ENCODE peak calls at places on chromosomes 4 and X, in ten cellular contexts. One of them, this sample, is unnamed.

GRCh38 chr4:83010522-83011318 is at the start of gene LIN54:
- DNase-seq in tibial artery: peak
- DNase-seq in D341Med: peak
- DNase-seq in mesothelial cell of epicardium: peak
- DNase-seq in left colon: peak
- DNase-seq in hepatic stellate cell: peak
- DNase-seq in IMR-90: peak
- DNase-seq in fibroblast of pulmonary artery: peak
- DNase-seq in NCI-H2081: peak
- DNase-seq in NCI-H1436: peak
- DNase-seq in this sample: peak

GRCh38 chrX:2484721-2485459 is 15.9 kb downstream of the DHRSX start:
- DNase-seq in tibial artery: peak
- DNase-seq in IMR-90: peak
- DNase-seq in fibroblast of pulmonary artery: peak
- DNase-seq in NCI-H2081: no peak
- DNase-seq in left colon: no peak
- DNase-seq in NCI-H1436: no peak
- DNase-seq in hepatic stellate cell: peak
- DNase-seq in mesothelial cell of epicardium: no peak
- DNase-seq in D341Med: no peak
- DNase-seq in this sample: no peak

GRCh38 chr4:166594326-166594946 is 639.9 kb downstream of the SPOCK3 start:
- DNase-seq in mesothelial cell of epicardium: no peak
- DNase-seq in NCI-H1436: peak
- DNase-seq in D341Med: peak
- DNase-seq in IMR-90: no peak
- DNase-seq in tibial artery: no peak
- DNase-seq in NCI-H2081: peak
- DNase-seq in left colon: no peak
- DNase-seq in hepatic stellate cell: peak
- DNase-seq in fibroblast of pulmonary artery: peak
- DNase-seq in this sample: peak

GRCh38 chrX:1222511-1223252 is 10.2 kb upstream of the CRLF2 start:
- DNase-seq in tibial artery: no peak
- DNase-seq in fibroblast of pulmonary artery: no peak
- DNase-seq in NCI-H1436: no peak
- DNase-seq in D341Med: no peak
- DNase-seq in mesothelial cell of epicardium: no peak
- DNase-seq in NCI-H2081: no peak
- DNase-seq in IMR-90: no peak
- DNase-seq in left colon: no peak
- DNase-seq in hepatic stellate cell: no peak
- DNase-seq in this sample: no peak

GRCh38 chrX:13087322-13088154 is 43.1 kb upstream of the FAM9C start:
- DNase-seq in fibroblast of pulmonary artery: peak
- DNase-seq in IMR-90: peak
- DNase-seq in D341Med: no peak
- DNase-seq in hepatic stellate cell: no peak
- DNase-seq in NCI-H1436: no peak
- DNase-seq in left colon: no peak
- DNase-seq in tibial artery: no peak
- DNase-seq in mesothelial cell of epicardium: no peak
- DNase-seq in NCI-H2081: no peak
- DNase-seq in this sample: no peak

GRCh38 chr4:8278009-8278395 is 8.4 kb downstream of the HTRA3 start:
- DNase-seq in hepatic stellate cell: peak
- DNase-seq in D341Med: no peak
- DNase-seq in IMR-90: peak
- DNase-seq in fibroblast of pulmonary artery: peak
- DNase-seq in NCI-H1436: no peak
- DNase-seq in NCI-H2081: no peak
- DNase-seq in left colon: no peak
- DNase-seq in mesothelial cell of epicardium: no peak
- DNase-seq in tibial artery: no peak
- DNase-seq in this sample: no peak

GRCh38 chrX:110026099-110026844 is 23.4 kb downstream of the TMEM164 start:
- DNase-seq in D341Med: no peak
- DNase-seq in hepatic stellate cell: no peak
- DNase-seq in mesothelial cell of epicardium: no peak
- DNase-seq in left colon: peak
- DNase-seq in NCI-H1436: peak
- DNase-seq in IMR-90: no peak
- DNase-seq in fibroblast of pulmonary artery: no peak
- DNase-seq in tibial artery: peak
- DNase-seq in NCI-H2081: peak
- DNase-seq in this sample: no peak

GRCh38 chrX:38806054-38806389 is 4.8 kb downstream of the MID1IP1 start:
- DNase-seq in IMR-90: no peak
- DNase-seq in D341Med: no peak
- DNase-seq in left colon: no peak
- DNase-seq in hepatic stellate cell: no peak
- DNase-seq in mesothelial cell of epicardium: no peak
- DNase-seq in NCI-H1436: peak
- DNase-seq in tibial artery: peak
- DNase-seq in NCI-H2081: peak
- DNase-seq in fibroblast of pulmonary artery: no peak
- DNase-seq in this sample: no peak

GRCh38 chr4:7967501-7968261 is 28.0 kb upstream of the AFAP1 start:
- DNase-seq in mesothelial cell of epicardium: no peak
- DNase-seq in left colon: peak
- DNase-seq in D341Med: no peak
- DNase-seq in IMR-90: peak
- DNase-seq in hepatic stellate cell: no peak
- DNase-seq in fibroblast of pulmonary artery: peak
- DNase-seq in NCI-H2081: no peak
- DNase-seq in tibial artery: no peak
- DNase-seq in NCI-H1436: no peak
- DNase-seq in this sample: no peak

GRCh38 chr4:156781852-156782251 is 189.7 kb downstream of the PDGFC start:
- DNase-seq in NCI-H2081: no peak
- DNase-seq in IMR-90: peak
- DNase-seq in hepatic stellate cell: no peak
- DNase-seq in left colon: no peak
- DNase-seq in NCI-H1436: no peak
- DNase-seq in fibroblast of pulmonary artery: no peak
- DNase-seq in D341Med: no peak
- DNase-seq in tibial artery: no peak
- DNase-seq in mesothelial cell of epicardium: no peak
- DNase-seq in this sample: no peak

GRCh38 chrX:41273638-41274037 is 60.3 kb upstream of the DDX3X start:
- DNase-seq in hepatic stellate cell: no peak
- DNase-seq in tibial artery: no peak
- DNase-seq in IMR-90: no peak
- DNase-seq in NCI-H1436: no peak
- DNase-seq in D341Med: no peak
- DNase-seq in fibroblast of pulmonary artery: peak
- DNase-seq in NCI-H2081: no peak
- DNase-seq in left colon: no peak
- DNase-seq in mesothelial cell of epicardium: no peak
- DNase-seq in this sample: no peak

GRCh38 chr4:11451720-11452119 is 23.0 kb upstream of the HS3ST1 start:
- DNase-seq in NCI-H1436: no peak
- DNase-seq in mesothelial cell of epicardium: no peak
- DNase-seq in NCI-H2081: no peak
- DNase-seq in D341Med: no peak
- DNase-seq in left colon: no peak
- DNase-seq in tibial artery: no peak
- DNase-seq in hepatic stellate cell: no peak
- DNase-seq in fibroblast of pulmonary artery: no peak
- DNase-seq in IMR-90: no peak
- DNase-seq in this sample: no peak

GRCh38 chr4:41748788-41749445 is 392 bp upstream of the PHOX2B start:
- DNase-seq in left colon: no peak
- DNase-seq in NCI-H2081: no peak
- DNase-seq in D341Med: no peak
- DNase-seq in fibroblast of pulmonary artery: no peak
- DNase-seq in IMR-90: no peak
- DNase-seq in mesothelial cell of epicardium: no peak
- DNase-seq in tibial artery: no peak
- DNase-seq in NCI-H1436: no peak
- DNase-seq in hepatic stellate cell: no peak
- DNase-seq in this sample: no peak

GRCh38 chrX:98350940-98351339 is 1467.2 kb downstream of the RPA4 start:
- DNase-seq in IMR-90: no peak
- DNase-seq in tibial artery: no peak
- DNase-seq in left colon: no peak
- DNase-seq in mesothelial cell of epicardium: no peak
- DNase-seq in hepatic stellate cell: no peak
- DNase-seq in NCI-H2081: no peak
- DNase-seq in D341Med: no peak
- DNase-seq in NCI-H1436: no peak
- DNase-seq in fibroblast of pulmonary artery: no peak
- DNase-seq in this sample: no peak

GRCh38 chr4:108940086-108941033 is 177.5 kb upstream of the ETNPPL start:
- DNase-seq in NCI-H2081: no peak
- DNase-seq in hepatic stellate cell: no peak
- DNase-seq in IMR-90: peak
- DNase-seq in D341Med: no peak
- DNase-seq in fibroblast of pulmonary artery: no peak
- DNase-seq in mesothelial cell of epicardium: no peak
- DNase-seq in left colon: no peak
- DNase-seq in NCI-H1436: no peak
- DNase-seq in tibial artery: no peak
- DNase-seq in this sample: no peak

GRCh38 chrX:111098874-111099273 is 2.9 kb downstream of the PAK3 start:
- DNase-seq in fibroblast of pulmonary artery: peak
- DNase-seq in NCI-H2081: peak
- DNase-seq in NCI-H1436: peak
- DNase-seq in D341Med: peak
- DNase-seq in IMR-90: peak
- DNase-seq in left colon: no peak
- DNase-seq in mesothelial cell of epicardium: peak
- DNase-seq in hepatic stellate cell: no peak
- DNase-seq in tibial artery: no peak
- DNase-seq in this sample: peak

GRCh38 chr4:8215641-8216442 is 16.8 kb downstream of the SH3TC1 start:
- DNase-seq in D341Med: no peak
- DNase-seq in NCI-H1436: no peak
- DNase-seq in NCI-H2081: no peak
- DNase-seq in IMR-90: no peak
- DNase-seq in mesothelial cell of epicardium: no peak
- DNase-seq in tibial artery: no peak
- DNase-seq in left colon: no peak
- DNase-seq in fibroblast of pulmonary artery: no peak
- DNase-seq in hepatic stellate cell: no peak
- DNase-seq in this sample: no peak

GRCh38 chrX:38275615-38276014 is 51.7 kb downstream of the RPGR start:
- DNase-seq in fibroblast of pulmonary artery: peak
- DNase-seq in IMR-90: peak
- DNase-seq in NCI-H1436: no peak
- DNase-seq in hepatic stellate cell: peak
- DNase-seq in tibial artery: no peak
- DNase-seq in D341Med: no peak
- DNase-seq in mesothelial cell of epicardium: no peak
- DNase-seq in NCI-H2081: no peak
- DNase-seq in left colon: no peak
- DNase-seq in this sample: no peak

GRCh38 chr4:35461931-35462659 is 782.2 kb downstream of the ARAP2 start:
- DNase-seq in hepatic stellate cell: no peak
- DNase-seq in mesothelial cell of epicardium: no peak
- DNase-seq in NCI-H2081: no peak
- DNase-seq in fibroblast of pulmonary artery: no peak
- DNase-seq in tibial artery: no peak
- DNase-seq in left colon: no peak
- DNase-seq in NCI-H1436: no peak
- DNase-seq in IMR-90: no peak
- DNase-seq in D341Med: peak
- DNase-seq in this sample: no peak

GRCh38 chr4:169618286-169618685 is 2.1 kb upstream of the CLCN3 start:
- DNase-seq in tibial artery: no peak
- DNase-seq in NCI-H2081: no peak
- DNase-seq in IMR-90: peak
- DNase-seq in fibroblast of pulmonary artery: peak
- DNase-seq in NCI-H1436: no peak
- DNase-seq in D341Med: no peak
- DNase-seq in left colon: no peak
- DNase-seq in mesothelial cell of epicardium: no peak
- DNase-seq in hepatic stellate cell: no peak
- DNase-seq in this sample: no peak

GRCh38 chr4:81946996-81947395 is 426.8 kb downstream of the HNRNPD start:
- DNase-seq in tibial artery: no peak
- DNase-seq in hepatic stellate cell: no peak
- DNase-seq in NCI-H1436: no peak
- DNase-seq in IMR-90: no peak
- DNase-seq in mesothelial cell of epicardium: no peak
- DNase-seq in fibroblast of pulmonary artery: no peak
- DNase-seq in left colon: no peak
- DNase-seq in D341Med: no peak
- DNase-seq in NCI-H2081: no peak
- DNase-seq in this sample: no peak

GRCh38 chrX:19964017-19964710 is 26.7 kb downstream of the BCLAF3 start:
- DNase-seq in NCI-H2081: no peak
- DNase-seq in left colon: no peak
- DNase-seq in D341Med: no peak
- DNase-seq in fibroblast of pulmonary artery: no peak
- DNase-seq in mesothelial cell of epicardium: no peak
- DNase-seq in NCI-H1436: no peak
- DNase-seq in hepatic stellate cell: no peak
- DNase-seq in IMR-90: no peak
- DNase-seq in tibial artery: no peak
- DNase-seq in this sample: no peak

GRCh38 chrX:68238568-68238967 is 194.7 kb downstream of the OPHN1 start:
- DNase-seq in NCI-H1436: no peak
- DNase-seq in mesothelial cell of epicardium: no peak
- DNase-seq in fibroblast of pulmonary artery: no peak
- DNase-seq in NCI-H2081: no peak
- DNase-seq in D341Med: peak
- DNase-seq in left colon: no peak
- DNase-seq in hepatic stellate cell: no peak
- DNase-seq in IMR-90: no peak
- DNase-seq in tibial artery: no peak
- DNase-seq in this sample: no peak

GRCh38 chrX:9878141-9878875 is 88.8 kb upstream of the CLDN34 start:
- DNase-seq in fibroblast of pulmonary artery: no peak
- DNase-seq in NCI-H2081: peak
- DNase-seq in left colon: no peak
- DNase-seq in D341Med: peak
- DNase-seq in hepatic stellate cell: no peak
- DNase-seq in mesothelial cell of epicardium: no peak
- DNase-seq in tibial artery: no peak
- DNase-seq in IMR-90: peak
- DNase-seq in NCI-H1436: peak
- DNase-seq in this sample: no peak

GRCh38 chr4:51885371-51885770 is 42.4 kb downstream of the DCUN1D4 start:
- DNase-seq in NCI-H2081: no peak
- DNase-seq in fibroblast of pulmonary artery: peak
- DNase-seq in IMR-90: peak
- DNase-seq in mesothelial cell of epicardium: no peak
- DNase-seq in D341Med: peak
- DNase-seq in left colon: no peak
- DNase-seq in hepatic stellate cell: peak
- DNase-seq in NCI-H1436: no peak
- DNase-seq in tibial artery: no peak
- DNase-seq in this sample: no peak

GRCh38 chrX:123884809-123885408 is 25.1 kb downstream of the XIAP start:
- DNase-seq in D341Med: peak
- DNase-seq in fibroblast of pulmonary artery: peak
- DNase-seq in NCI-H1436: peak
- DNase-seq in tibial artery: no peak
- DNase-seq in left colon: no peak
- DNase-seq in NCI-H2081: peak
- DNase-seq in IMR-90: peak
- DNase-seq in mesothelial cell of epicardium: no peak
- DNase-seq in hepatic stellate cell: peak
- DNase-seq in this sample: peak

GRCh38 chr4:14867847-14868246 is 134.4 kb upstream of the CPEB2 start:
- DNase-seq in IMR-90: no peak
- DNase-seq in mesothelial cell of epicardium: no peak
- DNase-seq in tibial artery: no peak
- DNase-seq in hepatic stellate cell: no peak
- DNase-seq in NCI-H1436: no peak
- DNase-seq in left colon: no peak
- DNase-seq in D341Med: peak
- DNase-seq in fibroblast of pulmonary artery: no peak
- DNase-seq in NCI-H2081: peak
- DNase-seq in this sample: no peak

GRCh38 chr4:120948382-120948781 is 25.9 kb upstream of the PRDM5 start:
- DNase-seq in IMR-90: no peak
- DNase-seq in NCI-H2081: no peak
- DNase-seq in tibial artery: no peak
- DNase-seq in NCI-H1436: no peak
- DNase-seq in fibroblast of pulmonary artery: no peak
- DNase-seq in D341Med: no peak
- DNase-seq in left colon: no peak
- DNase-seq in hepatic stellate cell: no peak
- DNase-seq in mesothelial cell of epicardium: no peak
- DNase-seq in this sample: no peak